ENCODE peak calls at places on chromosome 13, in five cellular contexts. M is activated T-helper 2 cell treated with anti-CD3 and anti-CD28 coated beads, Interferon-gamma antibody, Interleukin-2, Interleukin-4, amounts not matched to agents 10 μg/mL and 5 μg/mL and 100 μg/mL, durations not matched to agents 14 hours and 24 hours and 36 hours; Z is HEK293T; T is choroid plexus epithelial cell; J is T follicular helper cell. R is an unnamed sample.
A peak's percentile ranks its signal among the peaks of the same experiment; 100 is the strongest.

GRCh38 chr13:40148103-40148502 is 492.6 kb downstream of the COG6 start:
- DNase-seq in M (no peak), Z (no peak), T (peak; percentile 48), J (no peak), R (no peak)

GRCh38 chr13:33351324-33351723 is 65.8 kb upstream of the STARD13 start:
- DNase-seq in M (no peak), Z (peak; percentile 14), T (peak; percentile 83), J (no peak), R (no peak)

GRCh38 chr13:44004881-44005280 is 125.2 kb downstream of the LACC1 start:
- DNase-seq in M (no peak), Z (no peak), T (peak; percentile 82), J (no peak), R (no peak)

GRCh38 chr13:61275740-61276139 is 139.9 kb downstream of the PCDH20 start:
- DNase-seq in M (no peak), Z (no peak), T (no peak), J (no peak), R (no peak)

GRCh38 chr13:40132249-40132648 is 476.8 kb downstream of the COG6 start:
- DNase-seq in M (no peak), Z (no peak), T (no peak), J (no peak), R (no peak)

GRCh38 chr13:110521296-110521680 is 40.2 kb downstream of the RAB20 start:
- DNase-seq in M (no peak), Z (no peak), T (no peak), J (no peak), R (no peak)

GRCh38 chr13:36428083-36428482 is 4.2 kb upstream of the CCNA1 start:
- DNase-seq in M (no peak), Z (no peak), T (peak; percentile 64), J (no peak), R (no peak)

GRCh38 chr13:113906566-113906965 is 42.7 kb upstream of the GAS6 start:
- DNase-seq in M (peak; percentile 0), Z (no peak), T (no peak), J (no peak), R (no peak)

GRCh38 chr13:74136089-74136658 is 2.0 kb upstream of the KLF12 start:
- DNase-seq in M (peak; percentile 13), Z (peak; percentile 44), T (peak; percentile 83), J (no peak), R (peak; percentile 55)

GRCh38 chr13:50466554-50466953 is 376.9 kb downstream of the DLEU7 start:
- DNase-seq in M (no peak), Z (no peak), T (no peak), J (no peak), R (no peak)

R was measured in H7.